ENCODE peak calls at places on chromosomes 16 and 17, in nine cellular contexts. One of them, this sample, is unnamed.

GRCh38 chr17:31339906-31340661 is 18.7 kb upstream of the EVI2A start:
- DNase-seq in HFF-Myc: no peak
- DNase-seq in bronchial epithelial cell: peak
- DNase-seq in uterus: peak
- DNase-seq in tibial artery: no peak
- DNase-seq in AG04450: no peak
- DNase-seq in CD8-positive, alpha-beta T cell: no peak
- DNase-seq in fibroblast of lung: peak
- DNase-seq in colonic mucosa: no peak
- DNase-seq in this sample: no peak

GRCh38 chr17:60769327-60769726 is 91.7 kb downstream of the BCAS3 start:
- DNase-seq in HFF-Myc: no peak
- DNase-seq in bronchial epithelial cell: no peak
- DNase-seq in uterus: no peak
- DNase-seq in tibial artery: no peak
- DNase-seq in AG04450: no peak
- DNase-seq in CD8-positive, alpha-beta T cell: no peak
- DNase-seq in fibroblast of lung: no peak
- DNase-seq in colonic mucosa: no peak
- DNase-seq in this sample: no peak

GRCh38 chr17:49898547-49899490 is 51.0 kb upstream of the TAC4 start:
- DNase-seq in HFF-Myc: no peak
- DNase-seq in bronchial epithelial cell: peak
- DNase-seq in uterus: no peak
- DNase-seq in tibial artery: no peak
- DNase-seq in AG04450: no peak
- DNase-seq in CD8-positive, alpha-beta T cell: no peak
- DNase-seq in fibroblast of lung: no peak
- DNase-seq in colonic mucosa: no peak
- DNase-seq in this sample: no peak

GRCh38 chr17:60392845-60393702 is 1.1 kb upstream of the USP32 start:
- DNase-seq in HFF-Myc: no peak
- DNase-seq in bronchial epithelial cell: peak
- DNase-seq in uterus: peak
- DNase-seq in tibial artery: no peak
- DNase-seq in AG04450: no peak
- DNase-seq in CD8-positive, alpha-beta T cell: peak
- DNase-seq in fibroblast of lung: peak
- DNase-seq in colonic mucosa: peak
- DNase-seq in this sample: no peak

GRCh38 chr17:63702223-63702577 is 2.3 kb upstream of the LIMD2 start:
- DNase-seq in HFF-Myc: no peak
- DNase-seq in bronchial epithelial cell: no peak
- DNase-seq in uterus: no peak
- DNase-seq in tibial artery: peak
- DNase-seq in AG04450: no peak
- DNase-seq in CD8-positive, alpha-beta T cell: peak
- DNase-seq in fibroblast of lung: no peak
- DNase-seq in colonic mucosa: peak
- DNase-seq in this sample: no peak

GRCh38 chr17:45770632-45771472 is 13.3 kb upstream of the CRHR1 start:
- DNase-seq in HFF-Myc: no peak
- DNase-seq in bronchial epithelial cell: no peak
- DNase-seq in uterus: no peak
- DNase-seq in tibial artery: no peak
- DNase-seq in AG04450: no peak
- DNase-seq in CD8-positive, alpha-beta T cell: no peak
- DNase-seq in fibroblast of lung: no peak
- DNase-seq in colonic mucosa: no peak
- DNase-seq in this sample: no peak

GRCh38 chr17:17698869-17699351 is 17.7 kb downstream of the RAI1 start:
- DNase-seq in HFF-Myc: no peak
- DNase-seq in bronchial epithelial cell: no peak
- DNase-seq in uterus: peak
- DNase-seq in tibial artery: no peak
- DNase-seq in AG04450: no peak
- DNase-seq in CD8-positive, alpha-beta T cell: no peak
- DNase-seq in fibroblast of lung: peak
- DNase-seq in colonic mucosa: no peak
- DNase-seq in this sample: no peak

GRCh38 chr17:55726440-55726839 is 3.8 kb upstream of the TMEM100 start:
- DNase-seq in HFF-Myc: peak
- DNase-seq in bronchial epithelial cell: peak
- DNase-seq in uterus: peak
- DNase-seq in tibial artery: peak
- DNase-seq in AG04450: peak
- DNase-seq in CD8-positive, alpha-beta T cell: no peak
- DNase-seq in fibroblast of lung: peak
- DNase-seq in colonic mucosa: peak
- DNase-seq in this sample: peak

GRCh38 chr17:49231563-49231894 is 942 bp upstream of the PHOSPHO1 start:
- DNase-seq in HFF-Myc: no peak
- DNase-seq in bronchial epithelial cell: no peak
- DNase-seq in uterus: no peak
- DNase-seq in tibial artery: no peak
- DNase-seq in AG04450: no peak
- DNase-seq in CD8-positive, alpha-beta T cell: no peak
- DNase-seq in fibroblast of lung: no peak
- DNase-seq in colonic mucosa: no peak
- DNase-seq in this sample: no peak

GRCh38 chr17:80388175-80388574 is 26.8 kb upstream of the ENDOV start:
- DNase-seq in HFF-Myc: no peak
- DNase-seq in bronchial epithelial cell: no peak
- DNase-seq in uterus: no peak
- DNase-seq in tibial artery: no peak
- DNase-seq in AG04450: no peak
- DNase-seq in CD8-positive, alpha-beta T cell: no peak
- DNase-seq in fibroblast of lung: no peak
- DNase-seq in colonic mucosa: no peak
- DNase-seq in this sample: no peak

GRCh38 chr17:4566785-4567184 is 6.4 kb upstream of the GGT6 start:
- DNase-seq in HFF-Myc: no peak
- DNase-seq in bronchial epithelial cell: peak
- DNase-seq in uterus: no peak
- DNase-seq in tibial artery: no peak
- DNase-seq in AG04450: no peak
- DNase-seq in CD8-positive, alpha-beta T cell: no peak
- DNase-seq in fibroblast of lung: peak
- DNase-seq in colonic mucosa: peak
- DNase-seq in this sample: no peak

GRCh38 chr17:28675980-28676379 is 14.0 kb downstream of the SUPT6H start:
- DNase-seq in HFF-Myc: no peak
- DNase-seq in bronchial epithelial cell: peak
- DNase-seq in uterus: no peak
- DNase-seq in tibial artery: no peak
- DNase-seq in AG04450: no peak
- DNase-seq in CD8-positive, alpha-beta T cell: no peak
- DNase-seq in fibroblast of lung: no peak
- DNase-seq in colonic mucosa: no peak
- DNase-seq in this sample: no peak

GRCh38 chr17:50903604-50904521 is 37.7 kb upstream of the TOB1 start:
- DNase-seq in HFF-Myc: no peak
- DNase-seq in bronchial epithelial cell: peak
- DNase-seq in uterus: no peak
- DNase-seq in tibial artery: no peak
- DNase-seq in AG04450: peak
- DNase-seq in CD8-positive, alpha-beta T cell: no peak
- DNase-seq in fibroblast of lung: peak
- DNase-seq in colonic mucosa: no peak
- DNase-seq in this sample: no peak

GRCh38 chr17:4789701-4789950 is 862 bp downstream of the GLTPD2 start:
- DNase-seq in HFF-Myc: no peak
- DNase-seq in bronchial epithelial cell: no peak
- DNase-seq in uterus: no peak
- DNase-seq in tibial artery: no peak
- DNase-seq in AG04450: no peak
- DNase-seq in CD8-positive, alpha-beta T cell: no peak
- DNase-seq in fibroblast of lung: no peak
- DNase-seq in colonic mucosa: no peak
- DNase-seq in this sample: no peak

GRCh38 chr16:72956124-72957064 is 91.5 kb downstream of the ZFHX3 start:
- DNase-seq in HFF-Myc: no peak
- DNase-seq in bronchial epithelial cell: no peak
- DNase-seq in uterus: no peak
- DNase-seq in tibial artery: peak
- DNase-seq in AG04450: no peak
- DNase-seq in CD8-positive, alpha-beta T cell: no peak
- DNase-seq in fibroblast of lung: no peak
- DNase-seq in colonic mucosa: no peak
- DNase-seq in this sample: no peak

GRCh38 chr16:73191111-73192046 is 143.5 kb upstream of the ZFHX3 start:
- DNase-seq in HFF-Myc: no peak
- DNase-seq in bronchial epithelial cell: no peak
- DNase-seq in uterus: no peak
- DNase-seq in tibial artery: no peak
- DNase-seq in AG04450: no peak
- DNase-seq in CD8-positive, alpha-beta T cell: no peak
- DNase-seq in fibroblast of lung: no peak
- DNase-seq in colonic mucosa: no peak
- DNase-seq in this sample: no peak

GRCh38 chr17:43817826-43818225 is 15.1 kb downstream of the MPP3 start:
- DNase-seq in HFF-Myc: no peak
- DNase-seq in bronchial epithelial cell: no peak
- DNase-seq in uterus: peak
- DNase-seq in tibial artery: no peak
- DNase-seq in AG04450: no peak
- DNase-seq in CD8-positive, alpha-beta T cell: no peak
- DNase-seq in fibroblast of lung: no peak
- DNase-seq in colonic mucosa: no peak
- DNase-seq in this sample: no peak

GRCh38 chr17:75250009-75250471 is 11.4 kb downstream of the GGA3 start:
- DNase-seq in HFF-Myc: no peak
- DNase-seq in bronchial epithelial cell: peak
- DNase-seq in uterus: no peak
- DNase-seq in tibial artery: no peak
- DNase-seq in AG04450: no peak
- DNase-seq in CD8-positive, alpha-beta T cell: peak
- DNase-seq in fibroblast of lung: peak
- DNase-seq in colonic mucosa: no peak
- DNase-seq in this sample: no peak
- H3K4me3 ChIP-seq in HFF-Myc: no peak
- H3K4me3 ChIP-seq in bronchial epithelial cell: no peak
- H3K4me3 ChIP-seq in uterus: no peak
- H3K4me3 ChIP-seq in tibial artery: peak
- H3K4me3 ChIP-seq in AG04450: no peak
- H3K4me3 ChIP-seq in CD8-positive, alpha-beta T cell: no peak
- H3K4me3 ChIP-seq in fibroblast of lung: no peak
- H3K4me3 ChIP-seq in colonic mucosa: no peak
- H3K4me3 ChIP-seq in this sample: no peak

GRCh38 chr16:4704913-4705312 is 11.6 kb downstream of the NUDT16L1 start:
- DNase-seq in HFF-Myc: no peak
- DNase-seq in bronchial epithelial cell: no peak
- DNase-seq in uterus: no peak
- DNase-seq in tibial artery: no peak
- DNase-seq in AG04450: no peak
- DNase-seq in CD8-positive, alpha-beta T cell: no peak
- DNase-seq in fibroblast of lung: no peak
- DNase-seq in colonic mucosa: no peak
- DNase-seq in this sample: no peak
- TF ChIP-seq CTCF in HFF-Myc: no peak
- TF ChIP-seq CTCF in bronchial epithelial cell: no peak
- TF ChIP-seq CTCF in uterus: no peak
- TF ChIP-seq CTCF in tibial artery: no peak
- TF ChIP-seq CTCF in AG04450: no peak
- TF ChIP-seq CTCF in CD8-positive, alpha-beta T cell: no peak
- TF ChIP-seq CTCF in fibroblast of lung: no peak
- TF ChIP-seq CTCF in colonic mucosa: no peak
- TF ChIP-seq CTCF in this sample: no peak

GRCh38 chr16:47488051-47488450 is 26.9 kb downstream of the PHKB start:
- DNase-seq in HFF-Myc: no peak
- DNase-seq in bronchial epithelial cell: no peak
- DNase-seq in uterus: no peak
- DNase-seq in tibial artery: no peak
- DNase-seq in AG04450: no peak
- DNase-seq in CD8-positive, alpha-beta T cell: no peak
- DNase-seq in fibroblast of lung: no peak
- DNase-seq in colonic mucosa: no peak
- DNase-seq in this sample: no peak

GRCh38 chr16:47492036-47492427 is 30.9 kb downstream of the PHKB start:
- DNase-seq in HFF-Myc: no peak
- DNase-seq in bronchial epithelial cell: no peak
- DNase-seq in uterus: no peak
- DNase-seq in tibial artery: no peak
- DNase-seq in AG04450: no peak
- DNase-seq in CD8-positive, alpha-beta T cell: no peak
- DNase-seq in fibroblast of lung: no peak
- DNase-seq in colonic mucosa: no peak
- DNase-seq in this sample: no peak

GRCh38 chr16:47493358-47494337 is 32.5 kb downstream of the PHKB start:
- DNase-seq in HFF-Myc: no peak
- DNase-seq in bronchial epithelial cell: no peak
- DNase-seq in uterus: no peak
- DNase-seq in tibial artery: no peak
- DNase-seq in AG04450: no peak
- DNase-seq in CD8-positive, alpha-beta T cell: no peak
- DNase-seq in fibroblast of lung: no peak
- DNase-seq in colonic mucosa: no peak
- DNase-seq in this sample: no peak

GRCh38 chr16:47490471-47490870 is 29.3 kb downstream of the PHKB start:
- DNase-seq in HFF-Myc: no peak
- DNase-seq in bronchial epithelial cell: no peak
- DNase-seq in uterus: no peak
- DNase-seq in tibial artery: no peak
- DNase-seq in AG04450: no peak
- DNase-seq in CD8-positive, alpha-beta T cell: no peak
- DNase-seq in fibroblast of lung: no peak
- DNase-seq in colonic mucosa: no peak
- DNase-seq in this sample: no peak

GRCh38 chr16:47492428-47493357 is 31.6 kb downstream of the PHKB start:
- DNase-seq in HFF-Myc: no peak
- DNase-seq in bronchial epithelial cell: no peak
- DNase-seq in uterus: peak
- DNase-seq in tibial artery: peak
- DNase-seq in AG04450: no peak
- DNase-seq in CD8-positive, alpha-beta T cell: no peak
- DNase-seq in fibroblast of lung: no peak
- DNase-seq in colonic mucosa: peak
- DNase-seq in this sample: no peak
- H3K4me3 ChIP-seq in HFF-Myc: no peak
- H3K4me3 ChIP-seq in bronchial epithelial cell: no peak
- H3K4me3 ChIP-seq in uterus: no peak
- H3K4me3 ChIP-seq in tibial artery: peak
- H3K4me3 ChIP-seq in AG04450: no peak
- H3K4me3 ChIP-seq in CD8-positive, alpha-beta T cell: no peak
- H3K4me3 ChIP-seq in fibroblast of lung: no peak
- H3K4me3 ChIP-seq in colonic mucosa: no peak
- H3K4me3 ChIP-seq in this sample: no peak

DNA sequence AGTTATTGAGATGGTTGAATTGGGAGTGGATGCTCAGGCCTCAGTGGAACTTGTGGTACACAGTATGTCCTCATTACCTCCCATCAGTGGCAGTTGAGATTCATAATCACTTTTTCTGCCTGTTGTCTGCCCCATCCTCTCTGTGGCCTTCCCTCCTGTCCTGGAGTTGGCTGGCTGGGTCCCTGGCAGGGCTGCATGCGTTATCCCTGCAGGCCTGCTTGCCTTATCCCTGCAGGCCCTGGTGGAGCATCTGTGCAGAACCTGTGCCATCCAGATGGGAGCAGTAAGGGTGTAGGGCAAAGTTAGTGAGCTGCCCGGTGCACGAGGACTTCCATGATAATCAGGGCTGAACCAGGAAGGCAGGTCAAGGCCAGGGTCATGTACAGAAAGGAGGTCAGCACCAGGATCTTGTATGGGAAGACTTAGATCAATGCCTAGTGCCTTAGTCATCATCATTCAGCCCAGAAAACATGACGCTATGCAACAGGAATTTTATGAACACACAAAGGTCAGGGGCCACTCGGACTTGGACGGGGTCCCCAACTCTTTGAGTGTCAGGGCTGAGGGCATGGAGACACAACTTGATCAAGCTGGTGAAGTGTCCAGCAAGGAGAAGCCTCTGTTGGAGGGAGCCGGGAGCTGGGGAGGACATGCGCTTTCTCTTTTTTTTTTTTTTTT is 47.2 kb downstream of the ABCC1 start:
- DNase-seq in HFF-Myc: peak
- DNase-seq in bronchial epithelial cell: peak
- DNase-seq in uterus: peak
- DNase-seq in tibial artery: peak
- DNase-seq in AG04450: peak
- DNase-seq in CD8-positive, alpha-beta T cell: no peak
- DNase-seq in fibroblast of lung: peak
- DNase-seq in colonic mucosa: peak
- DNase-seq in this sample: peak
- TF ChIP-seq CTCF in HFF-Myc: peak
- TF ChIP-seq CTCF in bronchial epithelial cell: no peak
- TF ChIP-seq CTCF in uterus: no peak
- TF ChIP-seq CTCF in tibial artery: no peak
- TF ChIP-seq CTCF in AG04450: no peak
- TF ChIP-seq CTCF in CD8-positive, alpha-beta T cell: no peak
- TF ChIP-seq CTCF in fibroblast of lung: no peak
- TF ChIP-seq CTCF in colonic mucosa: no peak
- TF ChIP-seq CTCF in this sample: no peak

This sample was measured in kidney epithelial cell.